ENCODE peak calls at places on chromosomes 6 and 20, in nine cellular contexts. H is tibial artery, W is lower lobe of right lung, B is adrenal gland, Z is cardiac muscle cell, X is left ventricle myocardium inferior, J is endodermal cell, A is psoas muscle, O is ascending aorta. K is an unnamed sample.

GRCh38 chr6:125714431-125715090 is 34.9 kb upstream of the HEY2 start:
- DNase-seq in J (no peak), X (no peak), H (no peak), W (no peak), B (no peak), O (no peak), Z (no peak), A (no peak), K (no peak)

GRCh38 chr6:105898286-105898685 is 187.8 kb upstream of the PRDM1 start:
- DNase-seq in W (no peak), X (no peak), B (no peak), A (no peak), Z (no peak), H (no peak), J (no peak), O (no peak), K (no peak)

GRCh38 chr20:10501377-10501776 is 66.3 kb downstream of the SLX4IP start:
- DNase-seq in A (no peak), W (peak; percentile 65), O (no peak), B (no peak), Z (no peak), X (no peak), J (no peak), H (no peak), K (no peak)

GRCh38 chr6:129672883-129673631 is 36.9 kb downstream of the ARHGAP18 start:
- DNase-seq in Z (no peak), W (no peak), B (no peak), X (no peak), J (no peak), A (no peak), H (no peak), O (no peak), K (no peak)

GRCh38 chr6:162173448-162173847 is 554.1 kb downstream of the PRKN start:
- DNase-seq in W (no peak), B (no peak), X (no peak), A (no peak), O (no peak), H (no peak), J (no peak), Z (no peak), K (no peak)

GRCh38 chr6:101545171-101545570 is 151.7 kb downstream of the GRIK2 start:
- DNase-seq in W (no peak), B (no peak), Z (no peak), X (no peak), A (no peak), H (no peak), J (no peak), O (no peak), K (no peak)

GRCh38 chr6:1244278-1244677 is 67.6 kb upstream of the FOXQ1 start:
- DNase-seq in Z (no peak), O (no peak), A (no peak), J (no peak), H (no peak), B (no peak), W (no peak), X (no peak), K (no peak)

GRCh38 chr20:19510626-19511025 is 247.4 kb upstream of the RIN2 start:
- DNase-seq in A (no peak), B (no peak), H (no peak), X (no peak), Z (no peak), W (no peak), J (no peak), O (no peak), K (no peak)

GRCh38 chr6:53103993-53104675 is 38.9 kb downstream of the FBXO9 start:
- DNase-seq in O (no peak), J (peak; percentile 32), Z (peak; percentile 20), W (no peak), X (no peak), B (no peak), A (no peak), H (no peak), K (no peak)

GRCh38 chr6:46956409-46956808 is 34.7 kb upstream of the ADGRF5 start:
- DNase-seq in W (no peak), Z (no peak), B (no peak), O (no peak), J (no peak), H (no peak), X (no peak), A (no peak), K (no peak)

GRCh38 chr6:107033136-107033535 is 5.1 kb downstream of the MTRES1 start:
- DNase-seq in H (no peak), Z (no peak), J (no peak), X (no peak), A (no peak), W (no peak), B (no peak), O (no peak), K (no peak)

GRCh38 chr6:71157350-71157749 is 131.3 kb upstream of the OGFRL1 start:
- DNase-seq in B (no peak), A (no peak), X (no peak), W (no peak), Z (no peak), H (no peak), O (no peak), J (no peak), K (no peak)

GRCh38 chr6:20186981-20187380 is 25.3 kb downstream of the MBOAT1 start:
- DNase-seq in B (no peak), Z (no peak), O (no peak), H (no peak), W (no peak), X (no peak), A (no peak), J (no peak), K (no peak)

GRCh38 chr20:56554869-56555268 is 21.8 kb downstream of the FAM209B start:
- DNase-seq in X (no peak), J (peak; percentile 55), B (peak; percentile 87), W (no peak), A (no peak), Z (peak; percentile 16), O (peak; percentile 66), H (peak; percentile 32), K (no peak)
- TF ChIP-seq CTCF in X (peak; percentile 44), J (no peak), B (peak; percentile 26), W (no peak), A (no peak), Z (no peak), O (no peak), H (no peak), K (no peak)

DNA sequence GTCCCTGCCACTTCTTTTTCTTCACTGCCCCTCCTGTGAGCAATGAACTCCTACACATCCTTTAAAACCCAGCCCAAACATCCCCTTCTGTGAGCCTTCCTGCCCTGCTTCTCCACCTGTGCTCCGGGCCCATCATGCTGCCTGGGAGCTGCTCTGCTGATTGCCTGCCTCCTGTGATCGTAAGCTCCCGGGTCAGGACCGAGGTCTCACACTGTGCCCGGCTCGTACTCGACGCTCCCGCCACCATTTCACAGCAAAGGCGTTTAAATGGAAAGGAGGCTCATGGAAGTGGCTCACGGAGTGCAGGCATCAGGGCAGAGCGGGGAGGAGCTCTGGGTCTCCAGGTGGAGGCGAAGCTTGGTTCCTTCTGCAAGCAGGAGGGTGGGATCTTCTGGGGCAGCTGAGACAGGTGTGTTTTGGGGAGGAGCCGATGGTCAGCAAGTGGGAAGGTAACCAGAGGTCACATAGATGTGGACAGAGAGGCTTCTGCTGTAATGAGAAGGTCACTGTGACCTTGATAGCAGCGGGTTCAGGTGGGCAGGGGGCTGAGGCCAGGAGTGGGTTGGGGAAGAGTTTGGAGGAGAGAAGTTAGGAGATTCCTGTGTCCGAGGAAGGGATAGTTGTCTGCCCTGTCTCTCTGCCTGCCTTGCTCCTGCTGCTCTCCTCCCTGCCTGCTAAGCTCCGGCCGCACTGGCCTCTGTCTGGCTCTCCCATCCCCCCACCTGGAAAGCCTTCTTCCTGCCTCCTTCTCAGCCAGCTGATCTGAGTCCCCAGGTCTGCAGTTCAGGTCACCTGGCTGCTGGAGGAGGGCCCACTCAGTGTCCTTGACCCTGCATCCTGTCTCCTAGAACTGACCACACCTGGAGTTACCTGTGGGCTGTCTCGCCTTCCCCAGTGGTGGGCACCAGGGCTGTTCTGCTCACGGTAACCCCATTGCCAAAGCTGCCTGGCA is 52.7 kb upstream of the FRMD1 start:
- DNase-seq in A (no peak), O (no peak), H (no peak), X (no peak), B (peak; percentile 44), J (peak; percentile 80), Z (peak; percentile 21), W (no peak), K (no peak)
- H3K9me3 ChIP-seq in A (no peaks in the 10 kb centered on the region), O (no peaks in the 10 kb centered on the region), H (no peaks in the 10 kb centered on the region), X (no peaks in the 10 kb centered on the region), B (no peaks in the 10 kb centered on the region), J (no peaks in the 10 kb centered on the region), Z (no peaks in the 10 kb centered on the region), W (no peaks in the 10 kb centered on the region), K (no peaks in the 10 kb centered on the region)

DNA sequence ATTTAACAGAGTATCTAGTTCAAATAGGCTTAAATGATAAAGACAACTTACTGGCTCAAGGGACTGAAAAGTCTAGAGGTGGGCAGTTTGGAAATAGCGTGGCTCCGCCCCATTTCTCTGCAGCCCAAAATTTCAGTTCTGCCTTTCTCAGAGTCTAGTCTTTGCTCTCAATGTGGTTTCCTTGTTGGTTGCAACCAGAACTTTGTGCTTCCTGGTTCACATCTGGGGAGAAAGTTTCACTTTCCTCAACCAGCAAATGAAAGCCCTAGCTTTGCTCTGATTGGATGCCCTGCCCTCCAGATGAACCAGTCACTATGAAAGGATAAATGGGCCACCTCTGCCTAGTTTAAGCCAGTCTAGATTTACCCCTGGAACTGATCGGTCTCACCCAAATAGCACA is 14.9 kb downstream of the SYCP2L start:
- DNase-seq in A (no peak), Z (no peak), H (no peak), J (no peak), O (no peak), B (no peak), W (no peak), X (no peak), K (no peak)
- H3K4me3 ChIP-seq in A (no peak overlapping the region), Z (no peak overlapping the region), H (no peak overlapping the region), J (no peak overlapping the region), O (no peak overlapping the region), B (no peak overlapping the region), W (peak overlapping the region; percentile 21), X (no peak overlapping the region), K (no peak overlapping the region)

GRCh38 chr6:52012582-52012981 is 74.8 kb downstream of the PKHD1 start:
- DNase-seq in Z (no peak), O (no peak), W (no peak), H (no peak), X (no peak), B (no peak), A (no peak), J (no peak), K (no peak)
- TF ChIP-seq CTCF in Z (no peak), O (no peak), W (no peak), H (no peak), X (no peak), B (no peak), A (no peak), J (no peak), K (no peak)

GRCh38 chr6:93713974-93714373 is 294.6 kb upstream of the EPHA7 start:
- DNase-seq in W (no peak), H (no peak), Z (no peak), A (no peak), X (no peak), J (no peak), B (no peak), O (no peak), K (no peak)
- H3K9me3 ChIP-seq in W (peaks cover 21% of the 10 kb centered on the region), H (peaks cover 15% of the 10 kb centered on the region), Z (no peaks in the 10 kb centered on the region), A (peaks cover 18% of the 10 kb centered on the region), X (peaks cover 69% of the 10 kb centered on the region), J (peaks cover 34% of the 10 kb centered on the region), B (no peaks in the 10 kb centered on the region), O (peaks cover 18% of the 10 kb centered on the region), K (no peaks in the 10 kb centered on the region)

GRCh38 chr6:3228791-3229565 is 1.5 kb upstream of the TUBB2B start:
- DNase-seq in Z (peak; percentile 53), W (no peak), X (no peak), J (peak; percentile 83), A (no peak), H (no peak), O (peak; percentile 62), B (no peak), K (no peak)
- H3K4me3 ChIP-seq in Z (peak overlapping the region; percentile 45), W (peak overlapping the region; percentile 32), X (peak overlapping the region; percentile 80), J (peak overlapping the region; percentile 73), A (peak overlapping the region; percentile 64), H (peak overlapping the region; percentile 48), O (peak overlapping the region; percentile 43), B (no peak overlapping the region), K (no peak overlapping the region)